ENCODE peak calls at places on chromosome 22, in five cellular contexts. K is adrenal gland, W is nephron progenitor cell, X is WERI-Rb-1, R is MCF 10A. B is an unnamed sample.

GRCh38 chr22:45290410-45290936 is 5.7 kb downstream of the UPK3A start:
- DNase-seq in K (no peak), W (peak), X (peak), R (peak), B (no peak)

GRCh38 chr22:24871611-24872205 is 65.7 kb downstream of the SGSM1 start:
- DNase-seq in K (no peak), W (no peak), X (no peak), R (no peak), B (no peak)

GRCh38 chr22:27212081-27212480 is 554.7 kb downstream of the MIAT start:
- DNase-seq in K (no peak), W (no peak), X (no peak), R (no peak), B (no peak)

GRCh38 chr22:17120281-17120680 is 879 bp downstream of the TMEM121B start:
- DNase-seq in K (peak), W (peak), X (no peak), R (no peak), B (peak)

GRCh38 chr22:28882545-28882877 is 861 bp upstream of the ZNRF3 start:
- DNase-seq in K (no peak), W (no peak), X (no peak), R (no peak), B (no peak)

GRCh38 chr22:23109441-23109978 is 32.3 kb downstream of the RSPH14 start:
- DNase-seq in K (no peak), W (no peak), X (peak), R (no peak), B (no peak)

GRCh38 chr22:39205344-39206021 is 39.3 kb downstream of the PDGFB start:
- DNase-seq in K (no peak), W (no peak), X (no peak), R (peak), B (no peak)

GRCh38 chr22:26681395-26681821 is 24.0 kb downstream of the MIAT start:
- DNase-seq in K (no peak), W (peak), X (no peak), R (no peak), B (peak)

GRCh38 chr22:20237480-20238440 is 30.4 kb downstream of the RTN4R start:
- DNase-seq in K (no peak), W (no peak), X (no peak), R (peak), B (no peak)

GRCh38 chr22:22079404-22080148 is 97.0 kb upstream of the TOP3B start:
- DNase-seq in K (no peak), W (no peak), X (peak), R (no peak), B (no peak)

GRCh38 chr22:44423556-44423955 is 74.5 kb downstream of the RTL6 start:
- DNase-seq in K (no peak), W (no peak), X (no peak), R (no peak), B (no peak)

GRCh38 chr22:41285441-41285819 is 557 bp downstream of the RANGAP1 start:
- DNase-seq in K (peak), W (peak), X (peak), R (peak), B (peak)

GRCh38 chr22:20877715-20878114 is 18.9 kb downstream of the SNAP29 start:
- DNase-seq in K (no peak), W (no peak), X (no peak), R (no peak), B (no peak)

GRCh38 chr22:30861688-30862552 is 106.7 kb downstream of the MORC2 start:
- DNase-seq in K (no peak), W (no peak), X (no peak), R (no peak), B (no peak)

GRCh38 chr22:38350444-38351359 is 33.5 kb upstream of the CSNK1E start:
- DNase-seq in K (peak), W (no peak), X (peak), R (no peak), B (no peak)

GRCh38 chr22:38291201-38291777 is 18.5 kb upstream of the TMEM184B start:
- DNase-seq in K (no peak), W (no peak), X (no peak), R (no peak), B (no peak)

GRCh38 chr22:43168416-43169309 is 17.3 kb downstream of the TSPO start:
- DNase-seq in K (no peak), W (no peak), X (no peak), R (no peak), B (no peak)

GRCh38 chr22:28817919-28818859 is 17.8 kb upstream of the XBP1 start:
- DNase-seq in K (peak), W (no peak), X (no peak), R (no peak), B (no peak)

GRCh38 chr22:41525450-41526225 is 18.6 kb downstream of the POLR3H start:
- DNase-seq in K (no peak), W (no peak), X (peak), R (no peak), B (no peak)

GRCh38 chr22:36916034-36916433 is 2.6 kb downstream of the CSF2RB start:
- DNase-seq in K (no peak), W (no peak), X (no peak), R (no peak), B (no peak)

GRCh38 chr22:36738416-36739020 is 35.0 kb upstream of the CACNG2 start:
- DNase-seq in K (peak), W (no peak), X (no peak), R (no peak), B (no peak)

GRCh38 chr22:48444320-48445112 is 1383.2 kb downstream of the BRD1 start:
- DNase-seq in K (no peak), W (no peak), X (no peak), R (no peak), B (no peak)

GRCh38 chr22:49565516-49565855 is 262.2 kb downstream of the BRD1 start:
- DNase-seq in K (no peak), W (no peak), X (no peak), R (no peak), B (no peak)

GRCh38 chr22:20206709-20207215 is 55.9 kb upstream of the CCDC188 start:
- DNase-seq in K (no peak), W (no peak), X (no peak), R (peak), B (no peak)

GRCh38 chr22:36220457-36220921 is 18.8 kb downstream of the APOL2 start:
- DNase-seq in K (no peak), W (no peak), X (no peak), R (peak), B (no peak)

B was measured in neuronal stem cell.